ENCODE peak calls at places on chromosomes 3 and 15, in four cellular contexts. A is fibroblast of the conjunctiva, R is GM23338, X is CMK. K is an unnamed sample.

GRCh38 chr3:195897081-195897852 is 11.1 kb downstream of the TNK2 start:
- DNase-seq in A (no peak), X (no peak), R (no peak), K (peak; percentile 60)

GRCh38 chr3:77139665-77140064 is 99.8 kb downstream of the ROBO2 start:
- DNase-seq in R (no peak), A (no peak), X (no peak), K (no peak)

GRCh38 chr3:12875857-12876451 is 34.6 kb upstream of the RPL32 start:
- DNase-seq in A (no peak), X (no peak), R (peak; percentile 91), K (peak; percentile 47)

GRCh38 chr15:60362318-60363023 is 35.3 kb downstream of the ANXA2 start:
- DNase-seq in R (no peak), A (peak; percentile 71), X (no peak), K (no peak)

GRCh38 chr15:68781766-68782588 is 38.7 kb downstream of the ANP32A start:
- DNase-seq in X (peak; percentile 54), A (no peak), R (no peak), K (peak; percentile 72)

GRCh38 chr3:52291508-52292181 is 4.0 kb downstream of the GLYCTK start:
- DNase-seq in A (no peak), R (peak; percentile 65), X (no peak), K (no peak)

GRCh38 chr15:76056931-76057330 is 2.9 kb upstream of the TMEM266 start:
- DNase-seq in X (no peak), A (no peak), R (no peak), K (no peak)

GRCh38 chr3:25097023-25097422 is 331.0 kb upstream of the RARB start:
- DNase-seq in R (no peak), X (no peak), A (no peak), K (no peak)

GRCh38 chr3:135905058-135905724 is 60.3 kb upstream of the PPP2R3A start:
- DNase-seq in R (peak; percentile 42), A (no peak), X (no peak), K (no peak)

GRCh38 chr3:125194061-125194848 is 18.3 kb downstream of the SLC12A8 start:
- DNase-seq in R (no peak), A (no peak), X (no peak), K (no peak)

GRCh38 chr3:16243706-16244490 is 20.8 kb downstream of the DPH3 start:
- DNase-seq in R (no peak), A (no peak), X (no peak), K (peak; percentile 33)

GRCh38 chr15:90581771-90582471 is 52.2 kb downstream of the CRTC3 start:
- DNase-seq in X (no peak), A (no peak), R (no peak), K (no peak)

GRCh38 chr15:64009798-64010241 is 36.5 kb downstream of the DAPK2 start:
- DNase-seq in A (no peak), R (no peak), X (no peak), K (no peak)

GRCh38 chr15:78069630-78070029 is 7.9 kb downstream of the TBC1D2B start:
- DNase-seq in R (no peak), X (no peak), A (no peak), K (no peak)

GRCh38 chr15:30770759-30771158 is 133.0 kb upstream of the FAN1 start:
- DNase-seq in A (no peak), R (no peak), X (no peak), K (no peak)

GRCh38 chr3:65888980-65889706 is 149.6 kb downstream of the MAGI1 start:
- DNase-seq in A (peak; percentile 84), R (peak; percentile 36), X (no peak), K (no peak)

GRCh38 chr3:25713316-25713967 is 48.7 kb upstream of the TOP2B start:
- DNase-seq in A (no peak), R (no peak), X (no peak), K (no peak)

GRCh38 chr15:67843571-67844387 is 3.9 kb upstream of the RNU6-1 start:
- DNase-seq in R (no peak), X (no peak), A (no peak), K (no peak)

GRCh38 chr3:52237659-52238172 is 1.2 kb downstream of the TWF2 start:
- DNase-seq in R (peak; percentile 72), A (peak; percentile 80), X (no peak), K (peak; percentile 93)

GRCh38 chr3:113575191-113575590 is 42.8 kb downstream of the SIDT1 start:
- DNase-seq in X (no peak), R (peak; percentile 32), A (no peak), K (no peak)

GRCh38 chr3:105490045-105490444 is 123.3 kb downstream of the ALCAM start:
- DNase-seq in A (no peak), R (no peak), X (no peak), K (no peak)

GRCh38 chr3:178514411-178514800 is 21.8 kb upstream of the KCNMB2 start:
- DNase-seq in A (no peak), R (no peak), X (no peak), K (no peak)

GRCh38 chr15:96053039-96054021 is 277.2 kb upstream of the NR2F2 start:
- DNase-seq in A (no peak), X (no peak), R (peak; percentile 69), K (peak; percentile 78)